ENCODE peak calls at places on chromosomes 7 and 10, in ten cellular contexts. C, E, O, Y, X, W, Q, G, D and H are unnamed samples.

GRCh38 chr7:4774804-4775280 is 581 bp upstream of the AP5Z1 start:
- DNase-seq in G (peak), E (no peak), O (no peak), W (peak), X (peak), Q (peak), D (peak), Y (no peak), C (peak), H (peak)

GRCh38 chr10:71975891-71976725 is 11.9 kb downstream of the CHST3 start:
- DNase-seq in Q (peak), E (peak), O (no peak), G (no peak), Y (no peak), C (peak), W (no peak), D (peak), X (peak), H (peak)

GRCh38 chr7:113774182-113774807 is 144.5 kb downstream of the PPP1R3A start:
- DNase-seq in Y (no peak), G (peak), Q (peak), D (peak), E (no peak), W (no peak), C (peak), O (no peak), X (peak), H (peak)

GRCh38 chr10:27744478-27745379 is 890 bp downstream of the MKX start:
- DNase-seq in Y (no peak), Q (peak), C (peak), D (peak), G (no peak), W (no peak), O (peak), X (peak), E (peak), H (peak)

GRCh38 chr10:133277993-133278576 is 1.4 kb upstream of the ADAM8 start:
- DNase-seq in O (no peak), Y (no peak), D (no peak), Q (no peak), W (no peak), C (no peak), X (no peak), E (no peak), G (no peak), H (no peak)

GRCh38 chr10:36385693-36386092 is 739.7 kb upstream of the ANKRD30A start:
- DNase-seq in X (no peak), C (no peak), G (no peak), O (no peak), W (no peak), Y (no peak), E (no peak), Q (no peak), D (no peak), H (no peak)

GRCh38 chr10:11546581-11546980 is 64.9 kb downstream of the USP6NL start:
- DNase-seq in Q (peak), D (no peak), W (no peak), O (no peak), E (no peak), G (no peak), X (peak), Y (no peak), C (peak), H (peak)

GRCh38 chr7:11751807-11752389 is 80.1 kb downstream of the THSD7A start:
- DNase-seq in E (no peak), O (no peak), W (no peak), Q (peak), X (no peak), D (no peak), C (no peak), G (no peak), Y (no peak), H (no peak)

GRCh38 chr10:71319042-71319799 is at the start of gene SLC29A3:
- DNase-seq in X (peak), C (peak), Y (peak), O (peak), W (peak), Q (peak), E (peak), G (peak), D (peak), H (peak)

GRCh38 chr10:598415-599170 is 90.9 kb downstream of the DIP2C start:
- DNase-seq in X (peak), G (no peak), Q (peak), E (no peak), D (no peak), Y (no peak), W (peak), C (peak), O (peak), H (no peak)

GRCh38 chr10:43229208-43230061 is 37.4 kb downstream of the RASGEF1A start:
- DNase-seq in O (peak), C (peak), G (peak), Q (no peak), E (peak), D (peak), X (no peak), W (no peak), Y (peak), H (no peak)

GRCh38 chr10:98433371-98433770 is 13.4 kb downstream of the HPS1 start:
- DNase-seq in Y (no peak), G (no peak), D (no peak), X (no peak), Q (no peak), O (no peak), C (no peak), E (no peak), W (no peak), H (no peak)

GRCh38 chr7:27078616-27079233 is 17.1 kb downstream of the HOXA1 start:
- DNase-seq in X (no peak), E (no peak), D (no peak), C (no peak), W (no peak), G (no peak), Q (no peak), O (no peak), Y (no peak), H (no peak)

GRCh38 chr10:72796042-72796441 is 97.5 kb upstream of the OIT3 start:
- DNase-seq in E (no peak), G (no peak), X (peak), W (no peak), C (peak), Y (no peak), Q (peak), D (no peak), O (no peak), H (no peak)

GRCh38 chr10:28783089-28783488 is 105.8 kb downstream of the BAMBI start:
- DNase-seq in O (no peak), Y (no peak), W (no peak), C (no peak), E (no peak), Q (no peak), G (no peak), X (no peak), D (no peak), H (no peak)

GRCh38 chr7:103388469-103389140 is 41.2 kb downstream of the PSMC2 start:
- DNase-seq in Y (no peak), C (no peak), D (no peak), Q (no peak), X (no peak), G (no peak), O (no peak), E (no peak), W (no peak), H (no peak)

GRCh38 chr7:106425017-106425719 is 140.4 kb upstream of the NAMPT start:
- DNase-seq in O (no peak), E (peak), C (peak), W (peak), D (peak), X (peak), Q (peak), G (no peak), Y (no peak), H (peak)

GRCh38 chr7:142323706-142324105 is 65.8 kb upstream of the PRSS58 start:
- DNase-seq in W (no peak), E (no peak), O (no peak), C (no peak), Y (peak), X (no peak), D (peak), G (peak), Q (no peak), H (peak)

GRCh38 chr10:86489960-86490612 is 31.5 kb downstream of the WAPL start:
- DNase-seq in X (no peak), W (no peak), G (no peak), Q (no peak), C (no peak), O (no peak), D (no peak), E (no peak), Y (no peak), H (no peak)

GRCh38 chr10:118471863-118472262 is 123.6 kb downstream of the PRLHR start:
- DNase-seq in D (no peak), Q (no peak), Y (no peak), O (peak), W (peak), G (no peak), E (no peak), X (no peak), C (peak), H (no peak)

GRCh38 chr10:72171175-72171630 is 44.6 kb upstream of the ANAPC16 start:
- DNase-seq in Y (no peak), C (peak), E (no peak), W (peak), Q (peak), D (peak), X (peak), G (no peak), O (peak), H (peak)

GRCh38 chr7:55546826-55547225 is 25.5 kb downstream of the VOPP1 start:
- DNase-seq in X (peak), C (peak), D (peak), Y (no peak), O (peak), G (no peak), E (peak), Q (peak), W (peak), H (peak)

GRCh38 chr10:70618663-70619062 is 16.1 kb upstream of the PRF1 start:
- DNase-seq in E (no peak), W (no peak), C (no peak), Y (no peak), X (no peak), O (no peak), D (no peak), Q (no peak), G (no peak), H (no peak)

GRCh38 chr10:101569838-101570763 is 18.0 kb downstream of the POLL start:
- DNase-seq in D (peak), O (peak), W (no peak), E (peak), C (peak), Y (peak), Q (peak), G (peak), X (peak), H (peak)

GRCh38 chr7:76063525-76063924 is 15.6 kb downstream of the MDH2 start:
- DNase-seq in Q (no peak), E (no peak), X (no peak), O (no peak), W (no peak), C (no peak), G (no peak), D (peak), Y (no peak), H (no peak)

GRCh38 chr7:29408841-29409243 is 154.8 kb upstream of the PRR15 start:
- DNase-seq in W (peak), O (peak), E (peak), Q (peak), Y (peak), X (peak), D (peak), G (peak), C (peak), H (peak)

GRCh38 chr10:75718996-75719395 is 287.6 kb downstream of the LRMDA start:
- DNase-seq in Q (peak), C (no peak), D (no peak), G (no peak), Y (no peak), O (no peak), X (peak), E (no peak), W (no peak), H (peak)

GRCh38 chr10:131692686-131693334 is 208.0 kb upstream of the PPP2R2D start:
- DNase-seq in C (no peak), G (no peak), D (no peak), Q (no peak), E (no peak), Y (no peak), O (no peak), W (no peak), X (no peak), H (no peak)

GRCh38 chr7:30406664-30407425 is 71.7 kb downstream of the NOD1 start:
- DNase-seq in W (no peak), G (no peak), D (no peak), O (no peak), C (no peak), X (peak), Q (no peak), E (no peak), Y (no peak), H (no peak)

GRCh38 chr10:35375091-35375765 is 38.9 kb downstream of the CCNY start:
- DNase-seq in W (no peak), Q (peak), O (no peak), G (no peak), Y (no peak), X (no peak), E (no peak), C (no peak), D (no peak), H (peak)

GRCh38 chr10:95278061-95278988 is 12.5 kb downstream of the PDLIM1 start:
- DNase-seq in E (no peak), X (peak), G (no peak), O (peak), W (no peak), D (no peak), Q (peak), C (peak), Y (no peak), H (no peak)

GRCh38 chr10:50367732-50368131 is 116.4 kb upstream of the ASAH2 start:
- DNase-seq in C (peak), Q (peak), G (peak), W (no peak), D (peak), O (no peak), X (peak), Y (no peak), E (no peak), H (peak)

GRCh38 chr10:22997102-22997501 is 69.2 kb downstream of the ARMC3 start:
- DNase-seq in D (peak), Q (peak), C (peak), O (no peak), X (peak), W (no peak), G (peak), E (no peak), Y (no peak), H (no peak)

GRCh38 chr7:30142710-30143109 is 7.9 kb downstream of the MTURN start:
- DNase-seq in C (peak), D (peak), X (peak), O (peak), E (no peak), G (no peak), W (peak), Q (peak), Y (no peak), H (peak)

GRCh38 chr10:69684020-69684980 is 54.3 kb downstream of the FAM241B start:
- DNase-seq in O (no peak), Q (peak), C (no peak), Y (no peak), E (peak), D (peak), G (no peak), W (no peak), X (peak), H (peak)

GRCh38 chr7:105196473-105196872 is 182.5 kb downstream of the KMT2E start:
- DNase-seq in C (no peak), X (peak), Q (no peak), O (peak), G (no peak), W (no peak), Y (no peak), D (no peak), E (no peak), H (no peak)

GRCh38 chr10:88792656-88793055 is 9.9 kb upstream of the LIPM start:
- DNase-seq in C (peak), D (peak), Q (peak), E (no peak), W (no peak), O (no peak), Y (no peak), X (peak), G (no peak), H (no peak)

GRCh38 chr7:85041599-85042216 is 145.1 kb downstream of the SEMA3D start:
- DNase-seq in X (peak), W (peak), C (peak), Y (peak), D (peak), G (peak), Q (peak), E (peak), O (peak), H (peak)

GRCh38 chr10:34780818-34781380 is 34.2 kb downstream of the PARD3 start:
- DNase-seq in W (peak), C (peak), X (peak), D (no peak), Q (peak), O (no peak), Y (no peak), E (peak), G (peak), H (peak)